ENCODE peak calls at places on chromosomes 5 and 9, in five cellular contexts. X is cardiac muscle cell, N is nephron progenitor cell, Y is dorsolateral prefrontal cortex, G is OCI-LY7. S is an unnamed sample.

GRCh38 chr5:79857692-79858091 is 133.4 kb downstream of the MTX3 start:
- DNase-seq in X (no peak), N (no peak), Y (peak; percentile 31), G (no peak), S (no peak)

GRCh38 chr5:10994088-10994986 is 233.3 kb upstream of the DAP start:
- DNase-seq in X (no peak), N (no peak), Y (no peak), G (no peak), S (no peak)

GRCh38 chr5:16557477-16557876 is 59.3 kb downstream of the RETREG1 start:
- DNase-seq in X (no peak), N (no peak), Y (no peak), G (no peak), S (no peak)

GRCh38 chr5:8306289-8306688 is 437.3 kb downstream of the MTRR start:
- DNase-seq in X (no peak), N (no peak), Y (no peak), G (no peak), S (no peak)

GRCh38 chr5:38462972-38463633 is 93.3 kb downstream of the LIFR start:
- DNase-seq in X (no peak), N (no peak), Y (no peak), G (no peak), S (no peak)

GRCh38 chr9:131800366-131800765 is 60.5 kb upstream of the RAPGEF1 start:
- DNase-seq in X (no peak), N (no peak), Y (no peak), G (no peak), S (no peak)

GRCh38 chr5:109779036-109779735 is 89.5 kb downstream of the MAN2A1 start:
- DNase-seq in X (no peak), N (no peak), Y (no peak), G (no peak), S (no peak)

GRCh38 chr5:61275841-61276240 is 56.2 kb upstream of the ZSWIM6 start:
- DNase-seq in X (no peak), N (no peak), Y (no peak), G (no peak), S (peak; percentile 33)

GRCh38 chr9:124259273-124260078 is 1.7 kb downstream of the NEK6 start:
- DNase-seq in X (no peak), N (no peak), Y (no peak), G (peak; percentile 43), S (no peak)

GRCh38 chr5:63213256-63213655 is 634.6 kb downstream of the LRRC70 start:
- DNase-seq in X (no peak), N (no peak), Y (no peak), G (no peak), S (no peak)

GRCh38 chr5:102623295-102623694 is 124.5 kb upstream of the SLCO6A1 start:
- DNase-seq in X (no peak), N (no peak), Y (no peak), G (no peak), S (no peak)

GRCh38 chr5:141031006-141031405 is 20.2 kb upstream of the PCDHB1 start:
- DNase-seq in X (no peak), N (no peak), Y (no peak), G (no peak), S (no peak)

GRCh38 chr5:141032626-141033025 is 18.5 kb upstream of the PCDHB1 start:
- DNase-seq in X (no peak), N (no peak), Y (no peak), G (no peak), S (no peak)
- TF ChIP-seq CTCF in X (no peak), N (no peak), Y (no peak), G (no peak), S (no peak)

DNA sequence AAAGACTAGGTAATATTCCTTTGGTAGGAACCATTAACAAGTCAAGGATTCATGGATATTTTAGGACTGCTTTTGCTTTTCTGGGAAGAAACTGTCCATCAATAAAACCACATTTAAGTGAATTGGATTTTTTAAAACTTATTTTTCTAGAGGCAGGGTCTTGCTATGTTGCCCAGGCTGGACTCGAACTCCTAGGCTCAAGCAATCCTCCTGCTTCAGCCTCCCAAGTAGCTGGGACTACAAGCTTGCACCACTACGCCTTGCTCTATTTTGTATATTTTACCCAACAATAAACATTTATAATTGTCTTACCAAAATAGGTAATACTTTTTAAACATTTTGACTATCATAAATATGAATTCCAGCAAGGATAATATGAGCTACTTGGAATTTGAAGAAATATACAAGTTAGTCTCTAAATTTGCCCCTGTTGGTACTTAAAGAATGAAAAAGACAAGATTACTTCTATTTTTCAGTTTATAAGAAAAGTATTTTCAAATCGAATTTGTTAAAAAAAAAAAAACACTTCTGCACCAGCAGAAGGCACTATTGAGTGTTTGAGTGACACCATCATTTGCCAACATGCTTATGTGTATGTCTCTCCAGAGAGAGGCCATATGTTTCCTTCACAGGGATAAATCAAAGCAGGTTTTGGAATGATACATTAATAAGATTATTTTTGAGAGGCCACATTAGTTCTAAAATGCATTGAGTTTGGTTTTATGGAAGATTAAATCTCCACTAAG is 60.0 kb upstream of the CARTPT start:
- DNase-seq in X (no peak), N (no peak), Y (no peak), G (no peak), S (no peak)
- TF ChIP-seq CTCF in X (peak; percentile 17), N (no peak), Y (no peak), G (peak; percentile 63), S (peak; percentile 37)

DNA sequence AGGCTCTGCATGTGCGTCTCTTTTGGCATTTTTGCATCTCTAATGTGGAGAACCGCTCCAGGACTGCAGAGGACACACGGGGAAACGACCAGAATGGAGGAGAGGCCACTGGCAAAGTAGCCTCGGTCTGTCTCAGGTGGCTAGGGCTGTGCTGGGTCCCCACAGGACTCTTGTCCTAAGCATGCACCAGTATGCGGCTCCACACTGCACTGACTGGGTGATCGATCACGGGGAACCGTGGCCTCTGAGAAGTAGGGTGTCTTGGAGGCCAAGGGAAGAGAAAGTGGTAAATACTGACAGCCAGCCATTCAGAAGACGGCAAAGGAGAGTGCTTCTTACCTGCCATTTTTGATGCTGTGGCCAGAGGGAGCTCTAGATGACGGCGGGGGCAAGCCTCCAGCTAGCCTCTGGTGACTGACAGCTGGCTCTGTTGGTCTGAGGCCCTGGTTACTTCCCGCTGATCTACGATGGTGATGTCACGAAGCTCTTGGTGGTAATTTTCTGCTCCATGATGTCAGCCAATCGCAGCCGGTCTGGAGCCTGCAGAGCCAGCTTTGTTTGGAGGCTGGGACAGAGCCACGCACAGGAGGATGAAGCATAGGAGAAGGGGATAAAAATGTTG is 40.4 kb upstream of the GADD45G start:
- DNase-seq in X (peak; percentile 13), N (no peak), Y (no peak), G (peak; percentile 62), S (peak; percentile 42)
- TF ChIP-seq CTCF in X (no peak), N (no peak), Y (no peak), G (peak; percentile 51), S (no peak)

GRCh38 chr9:105281926-105282325 is 37.5 kb downstream of the SLC44A1 start:
- DNase-seq in X (no peak), N (no peak), Y (no peak), G (no peak), S (no peak)
- TF ChIP-seq CTCF in X (no peak), N (no peak), Y (no peak), G (no peak), S (no peak)

DNA sequence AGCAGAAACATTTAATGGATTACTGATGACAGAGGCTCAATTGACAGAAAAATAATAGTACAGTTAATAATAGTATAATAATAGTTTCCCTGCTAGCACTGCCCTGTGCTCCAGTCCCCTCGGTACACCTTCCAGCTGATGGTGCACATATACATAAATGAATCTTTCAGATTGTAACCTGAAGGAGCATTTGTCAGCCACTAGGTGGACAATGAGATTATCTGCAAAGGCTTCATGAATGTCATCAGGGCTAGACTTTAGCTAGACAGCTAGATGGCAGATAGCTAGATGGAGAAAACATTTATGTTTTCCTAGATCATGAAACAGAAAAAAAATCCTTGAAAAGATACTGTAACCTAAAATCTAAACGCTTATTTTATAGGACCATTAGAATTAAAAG is 304.4 kb upstream of the SMC2 start:
- DNase-seq in X (peak; percentile 1), N (no peak), Y (no peak), G (peak; percentile 25), S (no peak)
- TF ChIP-seq CTCF in X (peak; percentile 22), N (peak; percentile 27), Y (no peak), G (peak; percentile 73), S (no peak)

GRCh38 chr5:145911164-145911563 is 25.2 kb upstream of the SH3RF2 start:
- DNase-seq in X (no peak), N (peak; percentile 12), Y (no peak), G (no peak), S (no peak)

GRCh38 chr5:145906401-145906800 is 30.0 kb upstream of the SH3RF2 start:
- DNase-seq in X (no peak), N (no peak), Y (no peak), G (no peak), S (no peak)

GRCh38 chr5:145912019-145912418 is 24.4 kb upstream of the SH3RF2 start:
- DNase-seq in X (no peak), N (no peak), Y (no peak), G (no peak), S (no peak)

GRCh38 chr5:145904743-145905142 is 31.6 kb upstream of the SH3RF2 start:
- DNase-seq in X (no peak), N (no peak), Y (no peak), G (no peak), S (no peak)

GRCh38 chr5:145908206-145908945 is 28.0 kb upstream of the SH3RF2 start:
- DNase-seq in X (no peak), N (no peak), Y (no peak), G (no peak), S (no peak)
- TF ChIP-seq CTCF in X (no peak), N (no peak), Y (no peak), G (no peak), S (no peak)

DNA sequence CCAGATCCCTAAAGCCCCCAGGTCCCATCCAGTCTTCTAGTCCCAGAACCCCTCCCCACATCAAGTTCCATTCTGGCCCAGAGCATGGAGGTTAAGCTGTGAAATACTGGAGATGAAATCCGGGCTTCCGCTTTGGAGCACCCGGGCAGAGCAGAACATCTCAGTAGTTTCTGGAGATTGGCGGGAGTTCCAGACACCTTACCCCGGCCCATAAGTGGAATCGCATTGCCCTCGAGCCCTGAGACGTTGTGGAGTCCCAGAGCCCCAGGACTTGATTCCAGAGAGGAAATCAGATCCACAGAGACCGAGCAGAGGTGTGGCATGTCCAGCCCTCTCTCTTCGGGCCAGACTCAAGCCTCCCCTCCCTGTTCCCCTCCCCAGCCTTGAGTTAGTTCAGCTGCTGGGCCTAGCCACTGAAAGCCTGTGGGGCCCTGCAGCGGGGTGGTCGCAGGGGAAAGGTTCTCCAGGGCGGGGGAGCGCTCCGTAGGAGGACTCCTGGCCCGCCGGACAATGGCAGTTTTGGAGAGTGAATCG is 937 bp upstream of the PAX5 start:
- DNase-seq in X (no peak), N (peak; percentile 34), Y (no peak), G (no peak), S (no peak)
- TF ChIP-seq CTCF in X (no peak), N (no peak), Y (no peak), G (peak; percentile 41), S (no peak)